ENCODE peak calls at places on chromosomes 2 and 18, in seven cellular contexts. N is HuH-7, K is tibial artery, Z is AML-193, W is cardiac muscle cell, O is natural killer cell, F is mammary epithelial cell. J is an unnamed sample.

GRCh38 chr2:184363213-184363612 is 235.1 kb upstream of the ZNF804A start:
- DNase-seq in O (no peak), W (no peak), F (no peak), N (peak), Z (no peak), K (no peak), J (peak)

GRCh38 chr2:128563348-128563687 is 244.7 kb upstream of the HS6ST1 start:
- DNase-seq in O (no peak), N (no peak), W (peak), Z (no peak), F (no peak), K (peak), J (peak)

GRCh38 chr2:88082781-88083180 is 15.2 kb downstream of the SMYD1 start:
- DNase-seq in Z (no peak), K (no peak), O (no peak), N (no peak), W (no peak), F (peak), J (no peak)

GRCh38 chr18:13501896-13502295 is 224.5 kb downstream of the FAM210A start:
- DNase-seq in N (no peak), Z (no peak), F (no peak), W (no peak), K (no peak), O (no peak), J (no peak)

GRCh38 chr2:99747842-99748241 is 258.0 kb upstream of the REV1 start:
- DNase-seq in N (no peak), F (no peak), O (no peak), Z (no peak), K (no peak), W (no peak), J (no peak)

GRCh38 chr2:191228861-191229260 is 16.3 kb upstream of the MYO1B start:
- DNase-seq in F (no peak), K (no peak), Z (no peak), O (no peak), N (no peak), W (no peak), J (no peak)

GRCh38 chr2:86631846-86632485 is 8.3 kb upstream of the RNF103 start:
- DNase-seq in N (no peak), O (no peak), F (peak), W (no peak), K (no peak), Z (no peak), J (no peak)

GRCh38 chr2:230170532-230170931 is 49.3 kb downstream of the SP110 start:
- DNase-seq in Z (peak), F (no peak), O (no peak), W (peak), K (no peak), N (peak), J (no peak)

GRCh38 chr18:77249583-77250500 is at the start of gene GALR1:
- DNase-seq in N (no peak), W (no peak), F (peak), Z (no peak), O (no peak), K (no peak), J (no peak)

GRCh38 chr2:219399716-219400478 is 12.2 kb upstream of the DNPEP start:
- DNase-seq in O (no peak), K (no peak), N (no peak), F (no peak), W (no peak), Z (no peak), J (no peak)

GRCh38 chr2:205170399-205170798 is 511.9 kb upstream of the NRP2 start:
- DNase-seq in F (no peak), N (no peak), O (no peak), K (no peak), Z (no peak), W (no peak), J (no peak)

GRCh38 chr18:362914-363295 is 95.1 kb upstream of the THOC1 start:
- DNase-seq in F (no peak), O (no peak), N (no peak), W (peak), K (no peak), Z (no peak), J (no peak)

GRCh38 chr2:168912466-168913170 is 11.5 kb downstream of the G6PC2 start:
- DNase-seq in O (no peak), Z (peak), W (peak), N (no peak), K (no peak), F (no peak), J (peak)

GRCh38 chr18:79527656-79528055 is 131.9 kb downstream of the NFATC1 start:
- DNase-seq in O (no peak), K (peak), N (no peak), F (no peak), Z (no peak), W (no peak), J (no peak)

GRCh38 chr2:17101596-17101995 is 416.6 kb downstream of the RAD51AP2 start:
- DNase-seq in W (no peak), N (no peak), F (no peak), K (no peak), Z (no peak), O (no peak), J (no peak)

GRCh38 chr2:209768557-209768956 is 3.1 kb upstream of the UNC80 start:
- DNase-seq in N (no peak), F (no peak), O (no peak), W (no peak), K (no peak), Z (no peak), J (no peak)

GRCh38 chr2:223801702-223802101 is 35.7 kb downstream of the AP1S3 start:
- DNase-seq in Z (no peak), W (no peak), N (no peak), F (no peak), O (no peak), K (no peak), J (no peak)

GRCh38 chr2:15579641-15580040 is 12.0 kb upstream of the DDX1 start:
- DNase-seq in W (no peak), K (no peak), F (no peak), N (no peak), O (no peak), Z (no peak), J (no peak)

GRCh38 chr2:3628241-3628679 is 29.7 kb upstream of the ALLC start:
- DNase-seq in W (no peak), O (no peak), Z (no peak), N (no peak), F (no peak), K (peak), J (no peak)

GRCh38 chr2:222025891-222026271 is 272.9 kb downstream of the PAX3 start:
- DNase-seq in F (no peak), K (no peak), O (no peak), N (no peak), W (no peak), Z (no peak), J (no peak)

GRCh38 chr18:38076346-38077053 is 510.9 kb upstream of the CELF4 start:
- DNase-seq in O (no peak), W (no peak), Z (no peak), F (no peak), K (no peak), N (no peak), J (no peak)

GRCh38 chr2:14423145-14423906 is 209.2 kb upstream of the LRATD1 start:
- DNase-seq in Z (no peak), N (no peak), W (no peak), K (no peak), F (no peak), O (no peak), J (no peak)